ENCODE peak calls at places on chromosomes 5 and 9, in eight cellular contexts. M is iPS-NIHi11; N is stimulated activated CD8-positive, alpha-beta memory T cell treated with anti-CD3 and anti-CD28 coated beads, Interleukin-2, amount 100 ng/mL, for 48 hours; I is NCI-H1417; X is iPS DF 19.7; E is iPS DF 6.9; F is transverse colon; Q is cardiac fibroblast. J is an unnamed sample.
A peak's percentile ranks its signal among the peaks of the same experiment; 100 is the strongest.

GRCh38 chr5:36200513-36200912 is 41.2 kb downstream of the NADK2 start:
- DNase-seq in I (no peak), F (no peak), X (no peak), Q (peak; percentile 92), M (no peak), E (no peak), N (no peak), J (no peak)

GRCh38 chr5:57221049-57221568 is 47.2 kb downstream of the GPBP1 start:
- DNase-seq in I (peak; percentile 10), N (no peak), E (peak; percentile 22), F (no peak), X (no peak), Q (peak; percentile 82), M (peak; percentile 29), J (no peak)

GRCh38 chr9:132160802-132161742 is 786 bp upstream of the NTNG2 start:
- DNase-seq in N (peak; percentile 43), M (no peak), Q (peak; percentile 77), X (no peak), I (peak; percentile 26), E (no peak), F (peak; percentile 32), J (no peak)

GRCh38 chr5:169707714-169708113 is 70.6 kb downstream of the DOCK2 start:
- DNase-seq in F (no peak), X (no peak), M (no peak), Q (no peak), I (no peak), E (no peak), N (no peak), J (no peak)

GRCh38 chr9:136304981-136305380 is 1.1 kb upstream of the CCDC187 start:
- DNase-seq in I (no peak), M (no peak), E (no peak), F (no peak), Q (no peak), X (no peak), N (no peak), J (no peak)

GRCh38 chr5:56269216-56269927 is 36.2 kb upstream of the ANKRD55 start:
- DNase-seq in F (no peak), Q (peak; percentile 82), M (peak; percentile 36), N (no peak), X (no peak), E (no peak), I (no peak), J (no peak)

GRCh38 chr5:31776976-31777651 is 138.2 kb downstream of the PDZD2 start:
- DNase-seq in F (no peak), E (no peak), M (no peak), Q (no peak), N (no peak), X (no peak), I (no peak), J (no peak)

GRCh38 chr5:31948006-31948405 is 226.1 kb downstream of the GOLPH3 start:
- DNase-seq in X (no peak), E (no peak), Q (no peak), I (no peak), F (no peak), N (no peak), M (no peak), J (no peak)

GRCh38 chr5:6359941-6360683 is 18.2 kb downstream of the MED10 start:
- DNase-seq in Q (no peak), M (peak; percentile 31), E (peak; percentile 5), X (no peak), F (no peak), I (peak; percentile 72), N (no peak), J (no peak)

GRCh38 chr5:10695055-10695649 is 65.9 kb downstream of the DAP start:
- DNase-seq in E (peak; percentile 43), N (no peak), X (peak; percentile 17), Q (peak; percentile 78), F (peak; percentile 75), M (peak; percentile 81), I (peak; percentile 64), J (no peak)

GRCh38 chr9:123445981-123446610 is 90.1 kb downstream of the CRB2 start:
- DNase-seq in N (no peak), E (no peak), I (no peak), F (no peak), M (no peak), X (no peak), Q (peak; percentile 6), J (no peak)

GRCh38 chr9:114185570-114185969 is 30.2 kb downstream of the COL27A1 start:
- DNase-seq in E (no peak), Q (no peak), M (no peak), X (no peak), F (no peak), N (no peak), I (no peak), J (no peak)